ENCODE peak calls at places on chromosomes 5 and 9, in ten cellular contexts. One of them, this sample, is unnamed.

GRCh38 chr5:32044904-32045303 is 129.2 kb downstream of the GOLPH3 start:
- DNase-seq in omental fat pad: no peak
- DNase-seq in GM12865: no peak
- DNase-seq in heart left ventricle: no peak
- DNase-seq in suprapubic skin: no peak
- DNase-seq in PC-3: peak
- DNase-seq in psoas muscle: no peak
- DNase-seq in fibroblast of lung: peak
- DNase-seq in prostate gland: no peak
- DNase-seq in cardiac muscle cell: peak
- DNase-seq in this sample: no peak

GRCh38 chr9:123609844-123610243 is 253.8 kb downstream of the CRB2 start:
- DNase-seq in omental fat pad: no peak
- DNase-seq in GM12865: no peak
- DNase-seq in heart left ventricle: no peak
- DNase-seq in suprapubic skin: no peak
- DNase-seq in PC-3: no peak
- DNase-seq in psoas muscle: no peak
- DNase-seq in fibroblast of lung: no peak
- DNase-seq in prostate gland: no peak
- DNase-seq in cardiac muscle cell: peak
- DNase-seq in this sample: no peak

GRCh38 chr9:18215626-18216025 is 258.3 kb upstream of the ADAMTSL1 start:
- DNase-seq in omental fat pad: no peak
- DNase-seq in GM12865: no peak
- DNase-seq in heart left ventricle: no peak
- DNase-seq in suprapubic skin: no peak
- DNase-seq in PC-3: no peak
- DNase-seq in psoas muscle: no peak
- DNase-seq in fibroblast of lung: no peak
- DNase-seq in prostate gland: no peak
- DNase-seq in cardiac muscle cell: no peak
- DNase-seq in this sample: no peak

GRCh38 chr5:178650214-178650613 is 23.4 kb upstream of the CLK4 start:
- DNase-seq in omental fat pad: no peak
- DNase-seq in GM12865: no peak
- DNase-seq in heart left ventricle: no peak
- DNase-seq in suprapubic skin: no peak
- DNase-seq in PC-3: no peak
- DNase-seq in psoas muscle: no peak
- DNase-seq in fibroblast of lung: peak
- DNase-seq in prostate gland: no peak
- DNase-seq in cardiac muscle cell: no peak
- DNase-seq in this sample: no peak

GRCh38 chr5:157389103-157389502 is 70.9 kb upstream of the NIPAL4 start:
- DNase-seq in omental fat pad: no peak
- DNase-seq in GM12865: no peak
- DNase-seq in heart left ventricle: no peak
- DNase-seq in suprapubic skin: no peak
- DNase-seq in PC-3: no peak
- DNase-seq in psoas muscle: no peak
- DNase-seq in fibroblast of lung: no peak
- DNase-seq in prostate gland: no peak
- DNase-seq in cardiac muscle cell: no peak
- DNase-seq in this sample: no peak

GRCh38 chr5:89128097-89128496 is 245.1 kb upstream of the MEF2C start:
- DNase-seq in omental fat pad: no peak
- DNase-seq in GM12865: peak
- DNase-seq in heart left ventricle: no peak
- DNase-seq in suprapubic skin: no peak
- DNase-seq in PC-3: peak
- DNase-seq in psoas muscle: no peak
- DNase-seq in fibroblast of lung: peak
- DNase-seq in prostate gland: no peak
- DNase-seq in cardiac muscle cell: peak
- DNase-seq in this sample: no peak

GRCh38 chr9:105500108-105500766 is 52.4 kb downstream of the FSD1L start:
- DNase-seq in omental fat pad: no peak
- DNase-seq in GM12865: peak
- DNase-seq in heart left ventricle: no peak
- DNase-seq in suprapubic skin: no peak
- DNase-seq in PC-3: no peak
- DNase-seq in psoas muscle: no peak
- DNase-seq in fibroblast of lung: no peak
- DNase-seq in prostate gland: no peak
- DNase-seq in cardiac muscle cell: peak
- DNase-seq in this sample: no peak

GRCh38 chr5:135079760-135080159 is 45.7 kb upstream of the PITX1 start:
- DNase-seq in omental fat pad: no peak
- DNase-seq in GM12865: no peak
- DNase-seq in heart left ventricle: no peak
- DNase-seq in suprapubic skin: peak
- DNase-seq in PC-3: no peak
- DNase-seq in psoas muscle: no peak
- DNase-seq in fibroblast of lung: no peak
- DNase-seq in prostate gland: no peak
- DNase-seq in cardiac muscle cell: no peak
- DNase-seq in this sample: no peak

GRCh38 chr9:124574944-124575343 is 67.7 kb upstream of the NR5A1 start:
- DNase-seq in omental fat pad: no peak
- DNase-seq in GM12865: no peak
- DNase-seq in heart left ventricle: no peak
- DNase-seq in suprapubic skin: no peak
- DNase-seq in PC-3: peak
- DNase-seq in psoas muscle: no peak
- DNase-seq in fibroblast of lung: peak
- DNase-seq in prostate gland: no peak
- DNase-seq in cardiac muscle cell: no peak
- DNase-seq in this sample: no peak

GRCh38 chr5:148484651-148485050 is 100.9 kb downstream of the FBXO38 start:
- DNase-seq in omental fat pad: no peak
- DNase-seq in GM12865: no peak
- DNase-seq in heart left ventricle: no peak
- DNase-seq in suprapubic skin: no peak
- DNase-seq in PC-3: no peak
- DNase-seq in psoas muscle: no peak
- DNase-seq in fibroblast of lung: no peak
- DNase-seq in prostate gland: no peak
- DNase-seq in cardiac muscle cell: no peak
- DNase-seq in this sample: no peak

GRCh38 chr5:16981700-16982099 is 45.6 kb upstream of the MYO10 start:
- DNase-seq in omental fat pad: no peak
- DNase-seq in GM12865: no peak
- DNase-seq in heart left ventricle: no peak
- DNase-seq in suprapubic skin: no peak
- DNase-seq in PC-3: no peak
- DNase-seq in psoas muscle: no peak
- DNase-seq in fibroblast of lung: no peak
- DNase-seq in prostate gland: no peak
- DNase-seq in cardiac muscle cell: no peak
- DNase-seq in this sample: no peak

GRCh38 chr9:101018391-101018990 is 10.0 kb upstream of the PLPPR1 start:
- DNase-seq in omental fat pad: no peak
- DNase-seq in GM12865: no peak
- DNase-seq in heart left ventricle: no peak
- DNase-seq in suprapubic skin: no peak
- DNase-seq in PC-3: no peak
- DNase-seq in psoas muscle: peak
- DNase-seq in fibroblast of lung: no peak
- DNase-seq in prostate gland: no peak
- DNase-seq in cardiac muscle cell: no peak
- DNase-seq in this sample: no peak

GRCh38 chr5:27619982-27620381 is 581.6 kb upstream of the CDH9 start:
- DNase-seq in omental fat pad: no peak
- DNase-seq in GM12865: no peak
- DNase-seq in heart left ventricle: no peak
- DNase-seq in suprapubic skin: no peak
- DNase-seq in PC-3: no peak
- DNase-seq in psoas muscle: no peak
- DNase-seq in fibroblast of lung: no peak
- DNase-seq in prostate gland: no peak
- DNase-seq in cardiac muscle cell: no peak
- DNase-seq in this sample: no peak

GRCh38 chr9:136985027-136985602 is 2.3 kb downstream of the LCNL1 start:
- DNase-seq in omental fat pad: no peak
- DNase-seq in GM12865: no peak
- DNase-seq in heart left ventricle: no peak
- DNase-seq in suprapubic skin: no peak
- DNase-seq in PC-3: no peak
- DNase-seq in psoas muscle: no peak
- DNase-seq in fibroblast of lung: no peak
- DNase-seq in prostate gland: no peak
- DNase-seq in cardiac muscle cell: no peak
- DNase-seq in this sample: no peak

GRCh38 chr5:77558266-77558665 is 66.2 kb upstream of the WDR41 start:
- DNase-seq in omental fat pad: no peak
- DNase-seq in GM12865: no peak
- DNase-seq in heart left ventricle: no peak
- DNase-seq in suprapubic skin: no peak
- DNase-seq in PC-3: no peak
- DNase-seq in psoas muscle: no peak
- DNase-seq in fibroblast of lung: no peak
- DNase-seq in prostate gland: no peak
- DNase-seq in cardiac muscle cell: no peak
- DNase-seq in this sample: no peak

GRCh38 chr5:38323645-38324295 is 65.4 kb downstream of the EGFLAM start:
- DNase-seq in omental fat pad: no peak
- DNase-seq in GM12865: no peak
- DNase-seq in heart left ventricle: no peak
- DNase-seq in suprapubic skin: no peak
- DNase-seq in PC-3: no peak
- DNase-seq in psoas muscle: peak
- DNase-seq in fibroblast of lung: peak
- DNase-seq in prostate gland: no peak
- DNase-seq in cardiac muscle cell: peak
- DNase-seq in this sample: no peak

GRCh38 chr9:131690462-131690861 is 49.4 kb downstream of the RAPGEF1 start:
- DNase-seq in omental fat pad: no peak
- DNase-seq in GM12865: no peak
- DNase-seq in heart left ventricle: no peak
- DNase-seq in suprapubic skin: no peak
- DNase-seq in PC-3: no peak
- DNase-seq in psoas muscle: no peak
- DNase-seq in fibroblast of lung: no peak
- DNase-seq in prostate gland: no peak
- DNase-seq in cardiac muscle cell: no peak
- DNase-seq in this sample: no peak

GRCh38 chr9:137454145-137454505 is 5.0 kb downstream of the NSMF start:
- DNase-seq in omental fat pad: no peak
- DNase-seq in GM12865: peak
- DNase-seq in heart left ventricle: no peak
- DNase-seq in suprapubic skin: peak
- DNase-seq in PC-3: no peak
- DNase-seq in psoas muscle: peak
- DNase-seq in fibroblast of lung: no peak
- DNase-seq in prostate gland: no peak
- DNase-seq in cardiac muscle cell: peak
- DNase-seq in this sample: no peak

GRCh38 chr9:87445646-87446045 is 52.0 kb upstream of the DAPK1 start:
- DNase-seq in omental fat pad: no peak
- DNase-seq in GM12865: peak
- DNase-seq in heart left ventricle: peak
- DNase-seq in suprapubic skin: no peak
- DNase-seq in PC-3: no peak
- DNase-seq in psoas muscle: no peak
- DNase-seq in fibroblast of lung: peak
- DNase-seq in prostate gland: no peak
- DNase-seq in cardiac muscle cell: peak
- DNase-seq in this sample: no peak

DNA sequence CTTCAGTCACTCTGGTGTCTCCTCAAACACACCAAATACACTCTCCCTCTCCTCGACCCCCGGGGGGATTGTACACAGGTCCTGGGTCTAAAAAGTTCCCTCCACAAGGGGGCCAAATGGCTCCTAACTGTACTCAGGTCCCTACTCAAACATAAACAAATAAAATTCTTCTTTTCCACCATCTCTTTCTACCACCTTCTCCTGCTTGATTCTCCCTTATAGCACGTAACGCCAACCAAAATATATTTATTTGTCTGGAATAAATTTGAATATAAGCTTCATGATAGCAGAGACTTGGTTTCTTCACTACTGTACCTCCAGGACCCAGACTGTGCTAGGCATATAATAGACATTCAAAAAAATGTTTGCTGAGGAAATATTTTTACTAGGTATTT is 21.4 kb downstream of the ZNF608 start:
- DNase-seq in omental fat pad: no peak
- DNase-seq in GM12865: no peak
- DNase-seq in heart left ventricle: no peak
- DNase-seq in suprapubic skin: no peak
- DNase-seq in PC-3: no peak
- DNase-seq in psoas muscle: no peak
- DNase-seq in fibroblast of lung: no peak
- DNase-seq in prostate gland: no peak
- DNase-seq in cardiac muscle cell: no peak
- DNase-seq in this sample: no peak
- TF ChIP-seq CTCF in omental fat pad: no peak
- TF ChIP-seq CTCF in GM12865: peak
- TF ChIP-seq CTCF in heart left ventricle: no peak
- TF ChIP-seq CTCF in suprapubic skin: no peak
- TF ChIP-seq CTCF in PC-3: no peak
- TF ChIP-seq CTCF in psoas muscle: no peak
- TF ChIP-seq CTCF in fibroblast of lung: no peak
- TF ChIP-seq CTCF in prostate gland: no peak
- TF ChIP-seq CTCF in cardiac muscle cell: no peak
- TF ChIP-seq CTCF in this sample: no peak

GRCh38 chr5:66223637-66224036 is 79.5 kb downstream of the SREK1 start:
- DNase-seq in omental fat pad: no peak
- DNase-seq in GM12865: peak
- DNase-seq in heart left ventricle: no peak
- DNase-seq in suprapubic skin: no peak
- DNase-seq in PC-3: peak
- DNase-seq in psoas muscle: no peak
- DNase-seq in fibroblast of lung: no peak
- DNase-seq in prostate gland: peak
- DNase-seq in cardiac muscle cell: peak
- DNase-seq in this sample: no peak
- TF ChIP-seq CTCF in omental fat pad: no peak
- TF ChIP-seq CTCF in GM12865: peak
- TF ChIP-seq CTCF in heart left ventricle: peak
- TF ChIP-seq CTCF in suprapubic skin: no peak
- TF ChIP-seq CTCF in PC-3: peak
- TF ChIP-seq CTCF in psoas muscle: no peak
- TF ChIP-seq CTCF in fibroblast of lung: peak
- TF ChIP-seq CTCF in prostate gland: peak
- TF ChIP-seq CTCF in cardiac muscle cell: peak
- TF ChIP-seq CTCF in this sample: peak

GRCh38 chr9:112970939-112971338 is 41.1 kb downstream of the ZNF883 start:
- DNase-seq in omental fat pad: no peak
- DNase-seq in GM12865: no peak
- DNase-seq in heart left ventricle: no peak
- DNase-seq in suprapubic skin: no peak
- DNase-seq in PC-3: peak
- DNase-seq in psoas muscle: no peak
- DNase-seq in fibroblast of lung: no peak
- DNase-seq in prostate gland: no peak
- DNase-seq in cardiac muscle cell: peak
- DNase-seq in this sample: no peak
- TF ChIP-seq CTCF in omental fat pad: no peak
- TF ChIP-seq CTCF in GM12865: no peak
- TF ChIP-seq CTCF in heart left ventricle: no peak
- TF ChIP-seq CTCF in suprapubic skin: no peak
- TF ChIP-seq CTCF in PC-3: peak
- TF ChIP-seq CTCF in psoas muscle: no peak
- TF ChIP-seq CTCF in fibroblast of lung: peak
- TF ChIP-seq CTCF in prostate gland: no peak
- TF ChIP-seq CTCF in cardiac muscle cell: peak
- TF ChIP-seq CTCF in this sample: peak

GRCh38 chr9:116284518-116284917 is 130.9 kb downstream of the PAPPA start:
- DNase-seq in omental fat pad: no peak
- DNase-seq in GM12865: no peak
- DNase-seq in heart left ventricle: no peak
- DNase-seq in suprapubic skin: no peak
- DNase-seq in PC-3: no peak
- DNase-seq in psoas muscle: no peak
- DNase-seq in fibroblast of lung: no peak
- DNase-seq in prostate gland: no peak
- DNase-seq in cardiac muscle cell: no peak
- DNase-seq in this sample: no peak
- TF ChIP-seq CTCF in omental fat pad: no peak
- TF ChIP-seq CTCF in GM12865: no peak
- TF ChIP-seq CTCF in heart left ventricle: no peak
- TF ChIP-seq CTCF in suprapubic skin: no peak
- TF ChIP-seq CTCF in PC-3: no peak
- TF ChIP-seq CTCF in psoas muscle: no peak
- TF ChIP-seq CTCF in fibroblast of lung: no peak
- TF ChIP-seq CTCF in prostate gland: no peak
- TF ChIP-seq CTCF in cardiac muscle cell: no peak
- TF ChIP-seq CTCF in this sample: peak